ENCODE peak calls at places on chromosomes 11 and 22, in ten cellular contexts. X is amniotic epithelial cell; A is anterior cingulate cortex; I is nephron progenitor cell; P is stimulated activated CD4-positive, alpha-beta T cell treated with anti-CD3 and anti-CD28 coated beads, Interleukin-12 subunit alpha, Interleukin-12 subunit beta, amount 100 ng/mL, for 4 hours; V is cardiac fibroblast; K is gastrocnemius medialis; R is Karpas-422; N is activated CD4-positive, alpha-beta memory T cell treated with anti-CD3 and anti-CD28 coated beads for 36 hours; M is sigmoid colon. D is an unnamed sample.

GRCh38 chr11:111796696-111797095 is 30.5 kb upstream of the PPP2R1B start:
- DNase-seq in M (no peak), P (no peak), X (no peak), A (no peak), V (no peak), R (no peak), I (no peak), N (no peak), K (no peak), D (no peak)

GRCh38 chr11:109145287-109145686 is 276.7 kb upstream of the C11orf87 start:
- DNase-seq in X (no peak), I (no peak), A (no peak), P (no peak), V (no peak), K (no peak), N (no peak), M (no peak), R (no peak), D (no peak)

GRCh38 chr11:133986545-133986944 is 29.8 kb upstream of the IGSF9B start:
- DNase-seq in X (no peak), K (no peak), M (no peak), P (no peak), I (no peak), N (no peak), V (no peak), A (no peak), R (no peak), D (no peak)

GRCh38 chr11:129643031-129643721 is 172.5 kb upstream of the TMEM45B start:
- DNase-seq in M (no peak), X (peak; percentile 82), V (peak; percentile 58), I (no peak), K (no peak), R (no peak), A (no peak), P (no peak), N (peak; percentile 61), D (no peak)

GRCh38 chr11:11528986-11529385 is 92.8 kb downstream of the GALNT18 start:
- DNase-seq in R (no peak), X (no peak), K (no peak), N (no peak), P (no peak), I (no peak), A (no peak), M (no peak), V (no peak), D (no peak)

GRCh38 chr11:117457031-117457785 is 129.6 kb downstream of the CEP164 start:
- DNase-seq in P (no peak), R (no peak), M (no peak), I (no peak), A (no peak), N (no peak), X (no peak), K (no peak), V (no peak), D (no peak)

GRCh38 chr11:97460091-97460490 is 1070.3 kb downstream of the JRKL start:
- DNase-seq in R (no peak), K (no peak), N (no peak), M (no peak), V (no peak), I (no peak), P (no peak), X (no peak), A (no peak), D (no peak)

GRCh38 chr11:64007629-64008282 is 21.5 kb downstream of the OTUB1 start:
- DNase-seq in V (peak; percentile 38), N (no peak), R (no peak), P (no peak), I (peak; percentile 73), X (peak; percentile 71), K (peak; percentile 54), M (peak; percentile 87), A (peak; percentile 21), D (peak; percentile 64)

GRCh38 chr11:109726061-109726460 is 304.1 kb downstream of the C11orf87 start:
- DNase-seq in I (no peak), P (no peak), M (no peak), A (no peak), K (no peak), X (no peak), N (no peak), V (no peak), R (no peak), D (no peak)

GRCh38 chr22:29873943-29874342 is 9.0 kb upstream of the MTMR3 start:
- DNase-seq in X (no peak), M (no peak), N (no peak), R (peak; percentile 57), V (no peak), P (no peak), I (no peak), K (no peak), A (no peak), D (no peak)

D was measured in WTC11.